ENCODE peak calls at places on chromosomes 16 and 17, in four cellular contexts. B is A549, X is HepG2, Z is K562. M is an unnamed sample.

GRCh38 chr17:12395733-12396354 is 269.8 kb upstream of the MYOCD start:
- DNase-seq in B (peak), X (peak), Z (peak), M (no peak)

GRCh38 chr16:65274576-65274975 is 152.7 kb upstream of the CDH11 start:
- DNase-seq in B (no peak), X (no peak), Z (no peak), M (no peak)

GRCh38 chr17:59038734-59039133 is 67.9 kb downstream of the TRIM37 start:
- DNase-seq in B (no peak), X (no peak), Z (no peak), M (no peak)

GRCh38 chr17:57092171-57092570 is 7.1 kb downstream of the AKAP1 start:
- DNase-seq in B (no peak), X (no peak), Z (no peak), M (no peak)

GRCh38 chr17:56798916-56799315 is 34.8 kb downstream of the C17orf67 start:
- DNase-seq in B (no peak), X (no peak), Z (no peak), M (no peak)

GRCh38 chr17:29149431-29150064 is 30.6 kb downstream of the MYO18A start:
- DNase-seq in B (no peak), X (no peak), Z (no peak), M (no peak)

GRCh38 chr16:85460252-85460982 is 152.7 kb upstream of the GSE1 start:
- DNase-seq in B (no peak), X (no peak), Z (peak), M (no peak)

GRCh38 chr17:4751925-4752324 is 12.2 kb upstream of the CXCL16 start:
- DNase-seq in B (no peak), X (peak), Z (no peak), M (no peak)

GRCh38 chr17:77092025-77092424 is 48.7 kb upstream of the SEC14L1 start:
- DNase-seq in B (no peak), X (no peak), Z (no peak), M (no peak)

GRCh38 chr16:8866884-8867482 is 1.8 kb downstream of the CARHSP1 start:
- DNase-seq in B (no peak), X (no peak), Z (no peak), M (no peak)

GRCh38 chr16:85448557-85449194 is 164.4 kb upstream of the GSE1 start:
- DNase-seq in B (no peak), X (peak), Z (no peak), M (no peak)

GRCh38 chr17:2418572-2418971 is 17.7 kb upstream of the MNT start:
- DNase-seq in B (no peak), X (no peak), Z (no peak), M (no peak)

GRCh38 chr17:44007346-44008204 is 3.2 kb downstream of the NAGS start:
- DNase-seq in B (no peak), X (no peak), Z (no peak), M (no peak)

GRCh38 chr16:13316008-13316407 is 414.6 kb downstream of the SHISA9 start:
- DNase-seq in B (no peak), X (no peak), Z (no peak), M (no peak)

GRCh38 chr16:74570412-74571301 is 36.3 kb downstream of the GLG1 start:
- DNase-seq in B (no peak), X (peak), Z (no peak), M (no peak)

GRCh38 chr16:59116744-59117143 is 382.6 kb upstream of the GOT2 start:
- DNase-seq in B (no peak), X (no peak), Z (no peak), M (no peak)

GRCh38 chr16:55542459-55543082 is 23.9 kb upstream of the CAPNS2 start:
- DNase-seq in B (no peak), X (no peak), Z (no peak), M (no peak)

GRCh38 chr16:3712830-3713476 is 4.4 kb downstream of the TRAP1 start:
- DNase-seq in B (no peak), X (peak), Z (no peak), M (no peak)

GRCh38 chr17:64004903-64005733 is 7.0 kb downstream of the PRR29 start:
- DNase-seq in B (no peak), X (no peak), Z (peak), M (no peak)

GRCh38 chr16:75506107-75506506 is 10.9 kb upstream of the CHST6 start:
- DNase-seq in B (no peak), X (no peak), Z (no peak), M (no peak)

GRCh38 chr16:80274576-80275191 is 266.1 kb upstream of the DYNLRB2 start:
- DNase-seq in B (no peak), X (no peak), Z (no peak), M (no peak)

GRCh38 chr16:8776193-8776592 is 21.2 kb downstream of the TMEM186 start:
- DNase-seq in B (no peak), X (no peak), Z (no peak), M (no peak)

GRCh38 chr16:71628810-71629209 is 2.8 kb downstream of the MARVELD3 start:
- DNase-seq in B (no peak), X (no peak), Z (no peak), M (no peak)

GRCh38 chr16:25063865-25064264 is 47.7 kb upstream of the LCMT1 start:
- DNase-seq in B (no peak), X (peak), Z (peak), M (no peak)

GRCh38 chr17:44067547-44067945 is 1.1 kb upstream of the LSM12 start:
- DNase-seq in B (no peak), X (no peak), Z (no peak), M (no peak)

GRCh38 chr17:62906881-62907280 is 59.2 kb upstream of the TANC2 start:
- DNase-seq in B (no peak), X (no peak), Z (no peak), M (no peak)

GRCh38 chr16:4463522-4464163 is 10.8 kb downstream of the NMRAL1 start:
- DNase-seq in B (no peak), X (no peak), Z (no peak), M (no peak)

GRCh38 chr16:3017806-3018506 is at the start of gene CLDN6:
- DNase-seq in B (no peak), X (no peak), Z (peak), M (no peak)

GRCh38 chr17:39670746-39671145 is 2.5 kb downstream of the PNMT start:
- DNase-seq in B (no peak), X (no peak), Z (no peak), M (no peak)

GRCh38 chr16:8962393-8963009 is 1.2 kb downstream of the USP7 start:
- DNase-seq in B (no peak), X (no peak), Z (peak), M (no peak)

GRCh38 chr17:64385187-64386083 is 5.2 kb downstream of the PECAM1 start:
- DNase-seq in B (peak), X (peak), Z (peak), M (peak)

GRCh38 chr16:30623558-30624283 is 13.5 kb upstream of the ZNF689 start:
- DNase-seq in B (no peak), X (no peak), Z (no peak), M (no peak)
- TF ChIP-seq CHD2 in B (no peak), X (no peak), Z (no peak), M (no peak)

GRCh38 chr17:18368948-18369347 is 5.6 kb upstream of the SHMT1 start:
- DNase-seq in B (no peak), X (no peak), Z (no peak), M (no peak)
- TF ChIP-seq JUNB in B (no peak), X (no peak), Z (no peak), M (no peak)

DNA sequence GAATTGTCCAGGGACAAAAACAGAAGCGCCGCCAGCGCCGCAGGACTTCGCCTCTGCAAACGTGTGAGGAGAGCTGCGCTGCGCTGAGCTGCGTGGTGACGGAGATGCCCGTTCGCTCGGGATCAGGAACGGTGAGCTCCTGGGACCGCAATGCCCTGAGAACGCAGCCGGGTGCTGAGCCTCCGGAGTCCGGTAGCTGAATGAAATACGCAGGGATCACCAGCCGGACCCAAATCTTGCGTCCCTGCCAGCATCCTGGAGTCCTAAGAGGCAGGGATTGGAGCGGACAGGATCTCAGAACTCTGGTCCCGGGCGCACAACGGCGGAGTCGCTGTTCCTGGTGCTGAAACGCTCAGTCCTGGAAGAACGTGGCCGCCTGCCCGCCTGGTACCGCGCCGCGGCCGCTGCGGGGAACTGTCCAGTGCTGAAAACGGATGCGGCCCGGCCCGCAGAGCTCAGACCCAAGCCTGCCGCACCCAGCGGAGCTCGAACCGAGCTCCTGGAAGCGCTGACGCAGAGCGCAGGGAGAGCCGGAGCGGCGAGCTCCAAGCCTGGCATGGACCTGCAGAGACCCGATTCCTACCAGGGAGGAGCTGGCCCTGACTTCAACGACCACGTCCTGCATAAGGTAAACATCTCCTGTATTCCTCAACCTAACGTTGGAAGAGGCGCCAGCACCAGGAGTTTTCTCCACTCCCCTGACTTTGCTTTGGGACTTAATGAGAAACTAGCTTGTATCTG is 41.5 kb downstream of the CD300LF start:
- DNase-seq in B (peak), X (peak), Z (peak), M (no peak)
- TF ChIP-seq CHD2 in B (no peak), X (no peak), Z (no peak), M (no peak)

GRCh38 chr17:5832886-5833285 is 237.3 kb upstream of the WSCD1 start:
- DNase-seq in B (peak), X (peak), Z (no peak), M (no peak)
- TF ChIP-seq JUNB in B (no peak), X (no peak), Z (no peak), M (no peak)

GRCh38 chr17:74344658-74345057 is 17.0 kb downstream of the BTBD17 start:
- DNase-seq in B (no peak), X (no peak), Z (no peak), M (no peak)
- TF ChIP-seq CHD2 in B (no peak), X (no peak), Z (no peak), M (no peak)

GRCh38 chr17:45267436-45268055 is 5.7 kb upstream of the SPATA32 start:
- DNase-seq in B (no peak), X (no peak), Z (no peak), M (no peak)

GRCh38 chr17:45264988-45265387 is 3.1 kb upstream of the SPATA32 start:
- DNase-seq in B (no peak), X (no peak), Z (no peak), M (no peak)

GRCh38 chr17:45264430-45264829 is 2.5 kb upstream of the SPATA32 start:
- DNase-seq in B (no peak), X (no peak), Z (no peak), M (no peak)

GRCh38 chr17:45266372-45266926 is 4.6 kb upstream of the SPATA32 start:
- DNase-seq in B (no peak), X (no peak), Z (no peak), M (no peak)

DNA sequence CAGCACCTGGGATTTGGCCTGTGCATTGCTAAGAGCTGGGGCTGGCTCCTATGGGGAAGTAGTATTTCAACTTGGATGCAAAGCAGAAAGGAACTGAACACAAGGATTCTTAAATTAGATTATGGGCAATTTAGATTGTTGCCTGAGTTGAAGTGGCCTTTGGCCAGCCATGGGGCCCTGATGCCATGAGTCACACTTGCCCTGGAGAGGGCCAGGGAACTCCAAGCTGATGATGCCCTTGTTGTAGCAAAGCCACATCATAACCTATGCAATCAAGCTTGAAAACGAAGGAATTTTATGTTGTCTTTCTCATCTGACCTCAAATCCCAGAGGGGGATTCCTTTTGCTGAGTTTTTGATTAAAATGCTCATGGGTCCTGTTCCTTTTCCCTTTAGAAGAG is 3.9 kb upstream of the SPATA32 start:
- DNase-seq in B (no peak), X (no peak), Z (no peak), M (no peak)
- TF ChIP-seq JUNB in B (peak), X (no peak), Z (no peak), M (no peak)

DNA sequence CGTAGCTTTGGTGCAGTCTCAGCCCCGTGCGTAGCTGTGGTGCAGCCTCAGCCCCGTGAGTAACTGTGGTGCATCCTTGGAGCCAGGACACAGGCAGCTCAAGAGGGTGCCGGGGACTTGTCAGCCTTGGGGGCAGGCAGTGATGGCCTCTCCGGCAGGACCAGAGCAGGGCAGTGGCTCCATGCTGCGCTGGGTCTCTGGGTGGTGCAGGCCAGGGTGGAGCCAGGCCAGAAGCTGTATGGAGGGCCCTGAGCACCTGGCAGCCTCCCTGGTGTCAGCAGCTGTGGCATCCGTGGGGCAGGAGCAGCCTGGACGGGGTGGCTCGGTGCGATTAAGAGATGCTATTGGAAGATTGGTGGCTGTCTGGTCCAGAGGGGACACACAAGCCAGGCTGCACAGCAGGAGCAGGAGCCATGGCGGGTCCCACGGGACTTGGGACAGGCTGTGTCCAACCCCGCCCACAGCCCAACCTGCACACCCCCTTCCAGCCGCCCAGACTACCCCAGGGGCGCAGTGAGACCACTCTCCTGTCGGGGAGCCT is 28.3 kb upstream of the CDH15 start:
- DNase-seq in B (no peak), X (no peak), Z (no peak), M (no peak)
- TF ChIP-seq CHD2 in B (no peak), X (no peak), Z (no peak), M (no peak)

DNA sequence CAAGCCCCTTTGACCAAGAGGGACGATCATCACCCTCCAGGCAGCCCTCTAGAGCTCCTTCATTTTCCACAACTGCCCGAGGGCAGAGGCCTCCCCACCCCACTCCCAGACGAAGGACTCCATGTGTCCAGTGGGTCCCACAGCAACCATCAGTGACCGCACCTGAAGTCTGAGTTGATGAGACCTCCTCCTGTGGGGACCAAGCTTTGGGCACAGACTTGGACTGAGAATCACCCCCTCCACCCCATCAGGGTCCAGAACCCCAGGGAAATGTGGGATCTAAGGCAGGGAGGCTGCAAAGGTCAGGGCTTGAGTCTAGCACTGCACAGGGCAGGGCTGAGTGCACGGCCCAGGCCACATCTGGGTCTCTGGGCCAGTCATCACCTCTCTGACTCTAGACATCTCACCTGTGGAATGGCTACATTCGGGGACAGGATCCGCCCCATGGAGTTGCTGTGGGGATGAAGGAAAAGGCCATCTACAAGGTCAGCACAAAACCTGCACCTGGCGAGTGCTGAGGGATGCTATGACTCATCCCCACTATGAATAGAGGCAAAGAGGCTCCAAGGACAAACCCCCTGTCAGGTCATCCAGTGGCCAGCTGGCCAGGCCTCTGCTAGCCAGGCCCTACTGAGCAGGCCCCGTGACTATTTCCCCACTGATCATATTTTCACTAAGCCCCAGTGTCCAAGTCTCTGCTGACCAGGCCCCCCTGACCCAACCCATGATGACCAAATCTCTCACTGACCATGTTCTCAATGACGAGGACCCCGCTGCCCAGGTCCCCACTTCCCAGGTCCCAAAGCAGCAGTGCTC is 38.4 kb downstream of the TNFRSF13B start:
- DNase-seq in B (no peak), X (no peak), Z (no peak), M (no peak)
- TF ChIP-seq JUNB in B (no peak), X (no peak), Z (no peak), M (no peak)

GRCh38 chr16:78137782-78138616 is 38.5 kb downstream of the WWOX start:
- DNase-seq in B (no peak), X (no peak), Z (no peak), M (no peak)

GRCh38 chr16:78130950-78131349 is 31.5 kb downstream of the WWOX start:
- DNase-seq in B (no peak), X (peak), Z (no peak), M (no peak)

GRCh38 chr16:78133919-78134318 is 34.5 kb downstream of the WWOX start:
- DNase-seq in B (no peak), X (peak), Z (no peak), M (no peak)

GRCh38 chr16:78137179-78137578 is 37.7 kb downstream of the WWOX start:
- DNase-seq in B (no peak), X (no peak), Z (no peak), M (no peak)

DNA sequence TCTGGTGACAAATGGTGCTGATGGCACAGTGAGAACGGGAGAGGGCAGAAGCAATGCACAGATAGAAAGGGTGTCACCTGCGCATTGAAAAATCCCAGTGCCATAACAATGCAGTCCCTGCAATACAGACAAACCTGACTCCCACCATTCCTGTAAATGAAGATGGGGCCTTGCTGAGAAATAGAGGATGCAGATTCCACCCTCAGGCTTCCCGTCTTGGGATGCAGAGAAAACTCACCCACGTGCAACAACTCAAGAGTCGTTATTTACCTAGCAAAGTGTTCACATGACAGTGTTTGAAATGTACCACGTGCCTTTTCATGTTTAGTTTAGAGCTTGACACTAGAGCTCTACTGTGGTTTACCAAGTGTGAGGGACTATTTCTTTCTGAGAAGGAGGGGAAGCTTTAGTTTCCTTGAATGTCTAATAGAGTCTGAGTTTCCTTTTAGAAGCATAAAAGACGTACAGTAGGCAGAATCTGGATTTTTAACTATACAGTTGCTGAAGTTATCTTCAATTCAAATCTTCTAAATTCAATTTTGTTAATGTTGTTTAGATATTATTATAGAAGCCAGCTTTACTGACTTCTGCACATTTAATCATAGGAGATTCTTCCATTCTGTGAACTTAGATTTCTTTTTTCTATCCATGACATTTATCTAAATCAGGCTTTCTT is 35.6 kb downstream of the WWOX start:
- DNase-seq in B (no peak), X (peak), Z (no peak), M (no peak)
- TF ChIP-seq CHD2 in B (no peak), X (no peak), Z (no peak), M (no peak)